ENCODE peak calls at places on chromosomes 13 and 19, in seven cellular contexts. A is H1, B is GM12878, H is HepG2, M is K562, J is WTC11, N is HCT116. L is an unnamed sample.

GRCh38 chr19:14003279-14004051 is 2.7 kb downstream of the RFX1 start:
- DNase-seq in B (no peak), H (no peak), N (no peak), M (no peak), A (no peak), J (no peak), L (no peak)

GRCh38 chr19:7428651-7429113 is 60.2 kb downstream of the PEX11G start:
- DNase-seq in N (no peak), B (no peak), J (no peak), M (no peak), A (no peak), H (no peak), L (no peak)

GRCh38 chr19:40144151-40144550 is 47.1 kb upstream of the MAP3K10 start:
- DNase-seq in B (no peak), M (no peak), J (no peak), N (no peak), A (no peak), H (no peak), L (no peak)

GRCh38 chr13:37868691-37869505 is 674 bp downstream of the TRPC4 start:
- DNase-seq in N (no peak), J (peak; percentile 30), B (no peak), A (peak; percentile 66), H (no peak), M (no peak), L (no peak)

GRCh38 chr13:40272776-40273139 is 393.7 kb downstream of the FOXO1 start:
- DNase-seq in H (no peak), N (no peak), B (no peak), M (no peak), J (no peak), A (no peak), L (no peak)

GRCh38 chr19:44647144-44647543 is 3.4 kb downstream of the PVR start:
- DNase-seq in A (no peak), B (no peak), M (no peak), N (no peak), J (no peak), H (no peak), L (no peak)

GRCh38 chr19:8357007-8357521 is 6.9 kb upstream of the ANGPTL4 start:
- DNase-seq in M (no peak), H (peak; percentile 93), N (no peak), J (no peak), B (no peak), A (no peak), L (no peak)

GRCh38 chr19:34145741-34146202 is 26.5 kb upstream of the LSM14A start:
- DNase-seq in B (no peak), M (peak; percentile 66), N (peak; percentile 33), H (peak; percentile 46), J (peak; percentile 49), A (peak; percentile 53), L (peak; percentile 72)

GRCh38 chr13:44207476-44207875 is 166.1 kb upstream of the SERP2 start:
- DNase-seq in J (no peak), H (no peak), A (no peak), B (no peak), N (no peak), M (no peak), L (no peak)

GRCh38 chr13:50299546-50300249 is 284.5 kb downstream of the KCNRG start:
- DNase-seq in A (no peak), M (no peak), N (no peak), H (no peak), J (no peak), B (no peak), L (no peak)

GRCh38 chr13:28171266-28171665 is 32.9 kb downstream of the PAN3 start:
- DNase-seq in A (no peak), N (no peak), M (no peak), H (no peak), B (no peak), J (no peak), L (no peak)

GRCh38 chr13:67296511-67296910 is 66.4 kb upstream of the PCDH9 start:
- DNase-seq in M (no peak), B (no peak), A (no peak), H (no peak), J (no peak), N (no peak), L (no peak)

GRCh38 chr19:33562636-33563035 is 41.0 kb upstream of the PEPD start:
- DNase-seq in N (no peak), M (no peak), B (no peak), H (no peak), A (no peak), J (no peak), L (no peak)

GRCh38 chr13:28037399-28037798 is 48.9 kb upstream of the URAD start:
- DNase-seq in B (no peak), M (no peak), J (no peak), A (no peak), H (no peak), N (peak; percentile 56), L (no peak)

GRCh38 chr19:55258476-55258827 is 365 bp downstream of the PPP6R1 start:
- DNase-seq in A (no peak), H (no peak), J (no peak), N (no peak), B (no peak), M (peak; percentile 72), L (peak; percentile 32)

GRCh38 chr13:112771877-112772538 is 82.2 kb downstream of the ATP11A start:
- DNase-seq in A (no peak), N (no peak), J (no peak), M (no peak), H (no peak), B (no peak), L (no peak)

GRCh38 chr19:16429066-16429758 is 42.6 kb downstream of the EPS15L1 start:
- DNase-seq in J (no peak), B (no peak), N (no peak), A (no peak), M (no peak), H (no peak), L (no peak)

GRCh38 chr13:94993608-94994007 is 281.3 kb upstream of the SOX21 start:
- DNase-seq in B (no peak), M (no peak), H (no peak), A (no peak), J (no peak), N (no peak), L (no peak)

GRCh38 chr19:10292206-10292788 is 2.5 kb downstream of the ICAM5 start:
- DNase-seq in N (peak; percentile 71), J (peak; percentile 99), M (peak; percentile 97), A (peak; percentile 100), B (no peak), H (peak; percentile 27), L (peak; percentile 92)

GRCh38 chr13:48511621-48512232 is 21.2 kb downstream of the RCBTB2 start:
- DNase-seq in A (no peak), J (no peak), B (no peak), N (no peak), M (no peak), H (no peak), L (no peak)

GRCh38 chr13:40635315-40635995 is 31.0 kb downstream of the FOXO1 start:
- DNase-seq in J (no peak), H (no peak), M (no peak), A (no peak), N (no peak), B (no peak), L (no peak)

GRCh38 chr13:99046851-99047250 is 69.0 kb upstream of the DOCK9 start:
- DNase-seq in B (no peak), N (no peak), J (no peak), H (no peak), A (no peak), M (no peak), L (no peak)

GRCh38 chr13:36431204-36432105 is 840 bp upstream of the CCNA1 start:
- DNase-seq in N (no peak), J (peak; percentile 41), M (no peak), H (no peak), B (no peak), A (no peak), L (peak; percentile 39)

DNA sequence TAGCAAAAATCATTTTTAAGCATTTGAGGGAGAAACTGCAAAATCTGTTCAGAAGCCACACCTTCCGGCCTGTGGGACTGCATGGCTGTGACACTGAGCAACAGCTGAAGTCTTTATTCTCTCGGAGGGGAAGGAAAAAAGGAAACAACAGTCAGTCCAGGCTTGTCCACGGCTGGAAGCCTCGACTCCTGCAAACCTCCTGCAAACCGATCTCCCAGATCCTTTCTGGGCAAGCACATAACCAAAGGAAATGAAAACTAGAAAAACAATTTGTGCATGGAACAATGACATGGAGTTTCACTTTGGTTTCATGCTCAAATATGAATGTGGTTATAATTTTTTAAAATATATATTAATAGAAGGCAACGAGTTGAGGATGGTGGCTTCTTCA is 1.0 kb downstream of the COL4A1 start:
- DNase-seq in B (no peak), N (no peak), A (no peak), J (no peak), H (no peak), M (no peak), L (no peak)
- TF ChIP-seq SP1 in B (no peak), N (no peak), A (no peak), J (no peak), H (no peak), M (no peak), L (no peak)

DNA sequence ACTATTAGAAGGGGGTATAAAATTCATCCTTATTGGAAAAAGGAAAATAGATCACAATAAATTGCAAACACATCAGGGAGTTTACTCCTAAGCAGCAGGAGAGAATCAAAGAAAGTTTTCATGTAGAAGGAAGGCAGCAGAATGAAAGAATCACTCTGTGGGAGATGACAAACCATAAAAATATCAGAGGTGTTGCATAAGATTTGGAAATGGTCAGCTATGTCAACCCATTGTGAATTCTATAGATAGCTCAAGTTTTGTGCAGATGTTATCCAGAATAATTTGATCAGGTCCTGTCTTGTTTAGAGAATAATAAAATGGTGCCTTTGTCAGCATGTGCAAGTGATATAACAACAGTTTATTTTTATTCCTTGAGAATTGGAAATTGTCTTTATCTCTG is 622.4 kb downstream of the DCT start:
- DNase-seq in J (no peak), M (no peak), N (no peak), A (no peak), H (no peak), B (no peak), L (no peak)
- TF ChIP-seq SP1 in J (no peak), M (no peak), N (no peak), A (no peak), H (no peak), B (no peak), L (no peak)

DNA sequence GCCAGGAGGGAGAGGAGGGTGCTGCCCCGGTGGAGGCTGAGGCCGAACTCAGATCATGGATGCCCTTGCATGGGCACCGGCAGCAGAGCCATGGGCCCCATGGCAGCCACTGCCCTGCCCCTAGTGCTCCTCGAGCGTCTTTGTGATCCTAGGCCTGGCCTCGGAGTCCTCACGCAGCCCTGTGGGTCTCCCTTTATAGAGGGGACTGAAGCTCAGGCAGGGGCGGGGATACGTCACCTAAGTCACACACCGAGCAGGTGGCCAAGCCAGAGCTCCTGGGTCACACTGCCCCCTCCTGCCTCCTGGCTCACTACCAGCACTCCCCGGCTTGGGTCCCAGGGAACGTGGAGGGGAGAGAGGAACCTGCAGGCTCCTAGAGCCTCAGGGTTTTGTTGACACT is 28.7 kb downstream of the DHX34 start:
- DNase-seq in A (no peak), H (no peak), N (no peak), J (no peak), B (no peak), M (no peak), L (no peak)
- TF ChIP-seq SP1 in A (no peak), H (no peak), N (no peak), J (no peak), B (no peak), M (no peak), L (no peak)

DNA sequence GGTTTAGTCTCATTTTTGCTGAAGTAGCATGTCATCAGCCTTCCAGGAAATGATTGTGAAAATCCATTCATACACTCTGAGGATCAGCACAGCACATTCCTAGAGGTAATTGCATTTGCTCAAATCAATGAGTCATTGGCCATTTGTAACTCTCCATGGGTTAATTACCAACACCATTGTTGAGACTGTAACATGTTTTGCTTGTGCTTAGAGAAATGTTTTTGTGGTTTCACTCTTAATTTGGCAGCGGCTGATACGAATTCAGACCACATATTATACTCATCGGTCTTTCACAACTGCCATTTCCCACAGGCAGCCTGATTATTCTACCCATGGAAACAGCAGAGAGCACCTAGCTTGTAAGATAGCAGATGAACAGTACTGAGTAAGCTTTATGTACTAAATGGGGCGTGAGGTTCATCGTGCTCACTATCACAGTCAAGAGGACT is 110.3 kb downstream of the NHLRC3 start:
- DNase-seq in M (no peak), A (no peak), B (no peak), H (no peak), N (no peak), J (no peak), L (no peak)
- TF ChIP-seq SP1 in M (no peak), A (no peak), B (no peak), H (no peak), N (no peak), J (no peak), L (no peak)

L was measured in HEK293T.